ENCODE peak calls at places on chromosomes 16 and 17, in seven cellular contexts. U is Peyer's patch, D is body of pancreas, R is sigmoid colon, M is GM12891, Y is tibial nerve, C is uterus. T is an unnamed sample.

GRCh38 chr17:32102697-32103096 is 39.6 kb upstream of the RHOT1 start:
- DNase-seq in R (no peak), Y (no peak), C (no peak), D (no peak), M (no peak), U (no peak), T (no peak)

GRCh38 chr17:78112508-78113471 is 15.8 kb downstream of the TMC6 start:
- DNase-seq in U (peak; percentile 93), D (peak; percentile 75), R (peak; percentile 83), Y (peak; percentile 60), C (peak; percentile 76), M (peak; percentile 92), T (peak; percentile 96)

GRCh38 chr17:49469831-49470568 is 25.1 kb upstream of the NGFR start:
- DNase-seq in U (no peak), Y (no peak), D (peak; percentile 12), R (no peak), M (no peak), C (peak; percentile 61), T (no peak)

GRCh38 chr16:1936945-1937479 is 6.0 kb downstream of the MSRB1 start:
- DNase-seq in U (no peak), R (no peak), D (no peak), Y (no peak), M (no peak), C (no peak), T (no peak)

GRCh38 chr17:78141437-78142112 is 4.6 kb upstream of the C17orf99 start:
- DNase-seq in C (no peak), U (peak; percentile 50), Y (no peak), M (no peak), D (no peak), R (no peak), T (no peak)

GRCh38 chr16:30903002-30903401 is 6.6 kb downstream of the CTF1 start:
- DNase-seq in R (no peak), D (no peak), M (no peak), Y (no peak), U (no peak), C (no peak), T (no peak)

GRCh38 chr16:81779540-81780320 is 639 bp downstream of the PLCG2 start:
- DNase-seq in C (no peak), D (peak; percentile 38), Y (no peak), M (no peak), U (peak; percentile 73), R (no peak), T (peak; percentile 88)

GRCh38 chr17:64262125-64262421 is 987 bp downstream of the TEX2 start:
- DNase-seq in Y (no peak), C (no peak), U (no peak), D (no peak), R (no peak), M (no peak), T (no peak)

GRCh38 chr17:49471089-49471683 is 23.9 kb upstream of the NGFR start:
- DNase-seq in Y (peak; percentile 27), D (no peak), R (no peak), U (no peak), C (peak; percentile 29), M (no peak), T (no peak)

GRCh38 chr16:11796227-11797165 is 562 bp downstream of the ZC3H7A start:
- DNase-seq in D (peak; percentile 70), U (peak; percentile 79), Y (peak; percentile 40), M (no peak), C (peak; percentile 64), R (peak; percentile 87), T (peak; percentile 93)
- TF ChIP-seq POLR2A in D (peak; percentile 32), U (no peak), Y (no peak), M (no peak), C (no peak), R (no peak), T (no peak)

DNA sequence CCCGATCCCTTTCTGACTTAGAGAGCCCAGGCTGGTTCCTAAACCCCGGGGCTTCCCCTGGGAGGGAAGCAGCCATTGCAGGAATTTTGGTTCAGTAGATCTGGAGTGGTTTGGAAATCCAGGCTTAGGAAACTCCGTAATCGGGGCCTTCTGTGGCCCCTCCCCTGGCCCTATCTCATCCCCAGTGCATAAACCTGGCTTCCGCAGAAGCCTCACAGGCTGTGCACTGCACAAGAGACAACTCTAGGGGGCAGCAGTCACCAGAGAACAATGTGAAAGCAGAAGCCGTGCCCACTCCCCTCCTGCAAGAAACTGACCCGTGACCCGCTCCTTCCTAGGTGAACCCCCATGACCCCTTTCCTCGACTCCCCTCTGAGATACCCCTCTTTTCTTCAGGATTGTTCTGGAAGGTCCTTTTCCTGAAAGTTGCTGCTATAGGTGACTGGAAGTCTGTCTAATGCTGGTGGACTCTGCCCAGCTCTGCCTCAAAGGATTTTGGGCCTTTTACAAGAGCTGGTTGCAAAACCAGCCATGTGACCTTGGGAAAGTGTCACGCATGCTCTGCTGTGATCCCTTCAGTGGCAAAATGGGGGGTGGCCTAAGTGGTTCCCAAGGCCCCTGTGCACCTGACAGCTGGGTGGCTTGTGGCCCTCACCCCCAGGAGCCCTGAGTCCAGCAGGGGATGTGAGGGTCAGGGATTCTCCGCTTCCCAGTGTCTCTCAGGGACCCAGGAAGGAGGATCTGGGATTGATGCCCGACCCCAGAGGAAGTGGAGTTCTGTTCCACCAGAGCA is 14.4 kb downstream of the GUCY2D start:
- DNase-seq in D (peak; percentile 78), M (no peak), U (peak; percentile 72), Y (no peak), C (no peak), R (peak; percentile 68), T (peak; percentile 86)
- TF ChIP-seq POLR2A in D (no peak), M (no peak), U (no peak), Y (no peak), C (no peak), R (peak; percentile 7), T (no peak)

GRCh38 chr17:47949197-47949759 is 7.9 kb downstream of the PNPO start:
- DNase-seq in Y (peak; percentile 76), U (peak; percentile 95), M (peak; percentile 51), D (peak; percentile 96), C (peak; percentile 90), R (peak; percentile 92), T (peak; percentile 97)
- TF ChIP-seq POLR2A in Y (no peak), U (peak; percentile 31), M (no peak), D (peak; percentile 68), C (peak; percentile 17), R (no peak), T (no peak)

GRCh38 chr17:16442594-16443389 is 27.4 kb downstream of the TRPV2 start:
- DNase-seq in D (no peak), M (no peak), U (no peak), Y (no peak), C (no peak), R (no peak), T (no peak)
- TF ChIP-seq POLR2A in D (peak; percentile 4), M (peak; percentile 57), U (no peak), Y (no peak), C (no peak), R (no peak), T (no peak)

GRCh38 chr17:3004150-3004801 is 59.1 kb downstream of the OR1D5 start:
- DNase-seq in D (peak; percentile 100), U (peak; percentile 97), C (peak; percentile 96), Y (peak; percentile 99), R (peak; percentile 100), M (peak; percentile 59), T (peak; percentile 93)
- TF ChIP-seq POLR2A in D (peak; percentile 70), U (no peak), C (peak; percentile 30), Y (no peak), R (no peak), M (no peak), T (no peak)

GRCh38 chr17:76442341-76443338 is 10.3 kb downstream of the UBE2O start:
- DNase-seq in Y (no peak), R (no peak), C (no peak), U (no peak), D (no peak), M (no peak), T (no peak)
- TF ChIP-seq POLR2A in Y (no peak), R (no peak), C (no peak), U (no peak), D (no peak), M (no peak), T (no peak)

GRCh38 chr17:71975331-71975801 is 145.5 kb upstream of the SOX9 start:
- DNase-seq in C (peak; percentile 38), R (peak; percentile 73), U (peak; percentile 47), Y (peak; percentile 45), D (peak; percentile 13), M (no peak), T (peak; percentile 66)
- TF ChIP-seq POLR2A in C (no peak), R (no peak), U (no peak), Y (no peak), D (no peak), M (no peak), T (no peak)

GRCh38 chr16:86663691-86664517 is 85.6 kb downstream of the FOXL1 start:
- DNase-seq in U (no peak), R (no peak), C (no peak), D (no peak), M (no peak), Y (no peak), T (peak; percentile 62)

GRCh38 chr16:86662740-86663139 is 84.4 kb downstream of the FOXL1 start:
- DNase-seq in M (no peak), D (no peak), Y (no peak), R (no peak), U (no peak), C (no peak), T (peak; percentile 42)

GRCh38 chr16:86665929-86666328 is 87.6 kb downstream of the FOXL1 start:
- DNase-seq in R (no peak), D (no peak), Y (no peak), C (no peak), U (no peak), M (no peak), T (no peak)

GRCh38 chr16:86665319-86665675 is 86.9 kb downstream of the FOXL1 start:
- DNase-seq in M (no peak), Y (no peak), C (no peak), D (no peak), U (no peak), R (no peak), T (no peak)

GRCh38 chr16:86664518-86665318 is 86.4 kb downstream of the FOXL1 start:
- DNase-seq in Y (no peak), M (no peak), U (peak; percentile 86), R (no peak), D (peak; percentile 22), C (no peak), T (no peak)
- TF ChIP-seq POLR2A in Y (no peak), M (no peak), U (peak; percentile 19), R (no peak), D (no peak), C (no peak), T (no peak)

DNA sequence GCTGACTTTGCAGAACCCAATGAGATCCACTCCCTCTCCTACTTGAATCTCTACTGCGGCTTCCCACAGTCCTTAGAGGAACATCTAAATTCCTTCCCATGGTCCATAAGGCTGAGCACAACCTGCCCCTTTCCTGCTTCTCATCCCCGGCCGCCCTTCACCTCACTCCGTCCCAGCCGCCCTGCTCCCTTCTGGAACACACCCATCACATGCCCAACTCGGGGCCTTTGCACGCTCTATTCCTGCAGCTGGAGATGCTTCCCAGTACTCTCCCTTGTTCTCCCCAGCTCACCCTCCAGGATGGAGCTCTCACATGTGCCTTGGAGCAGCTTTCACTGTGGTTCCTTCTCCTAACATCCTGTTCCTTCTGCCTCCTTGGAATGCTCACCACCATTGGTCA is 23.6 kb downstream of the NKD1 start:
- DNase-seq in C (no peak), D (no peak), M (no peak), R (no peak), U (no peak), Y (no peak), T (no peak)
- TF ChIP-seq POLR2A in C (no peak), D (no peak), M (no peak), R (no peak), U (no peak), Y (no peak), T (no peak)